ENCODE peak calls at places on chromosomes 7 and 10, in nine cellular contexts. P, H, C, B, I, A, G, L and R are unnamed samples.

GRCh38 chr10:20017961-20018360 is 201.7 kb downstream of the PLXDC2 start:
- DNase-seq in B (no peak), P (no peak), L (no peak), I (no peak), H (peak; percentile 53), A (no peak), G (no peak), C (no peak), R (no peak)

GRCh38 chr10:88006261-88006660 is 142.8 kb downstream of the PTEN start:
- DNase-seq in B (no peak), P (no peak), L (no peak), A (no peak), C (no peak), G (no peak), I (no peak), H (no peak), R (no peak)

GRCh38 chr10:7819126-7819470 is 793 bp downstream of the TAF3 start:
- DNase-seq in P (no peak), I (no peak), G (peak; percentile 80), L (no peak), B (peak; percentile 20), C (no peak), A (peak; percentile 35), H (peak; percentile 41), R (peak; percentile 52)

GRCh38 chr10:73916761-73917470 is 6.0 kb downstream of the PLAU start:
- DNase-seq in A (no peak), G (no peak), C (no peak), L (no peak), I (no peak), P (no peak), B (no peak), H (peak; percentile 79), R (no peak)

GRCh38 chr10:18273039-18273438 is 132.8 kb downstream of the CACNB2 start:
- DNase-seq in A (no peak), I (no peak), B (no peak), C (no peak), H (no peak), L (no peak), P (no peak), G (no peak), R (no peak)

GRCh38 chr10:107487284-107487683 is 322.8 kb upstream of the SORCS1 start:
- DNase-seq in A (no peak), I (no peak), L (no peak), G (no peak), B (no peak), C (no peak), H (peak; percentile 6), P (no peak), R (no peak)

GRCh38 chr7:73829505-73829904 is 1.3 kb upstream of the CLDN4 start:
- DNase-seq in H (no peak), A (no peak), G (no peak), L (no peak), I (no peak), C (no peak), B (no peak), P (no peak), R (no peak)

GRCh38 chr7:133429371-133429770 is 176.5 kb downstream of the EXOC4 start:
- DNase-seq in B (no peak), C (no peak), L (no peak), G (no peak), I (no peak), A (no peak), H (peak; percentile 54), P (no peak), R (peak; percentile 15)

GRCh38 chr7:151895695-151896485 is 19.0 kb upstream of the PRKAG2 start:
- DNase-seq in A (no peak), B (no peak), I (no peak), H (peak; percentile 37), G (peak; percentile 91), L (no peak), C (no peak), P (no peak), R (no peak)

GRCh38 chr10:47173929-47174442 is 126.0 kb upstream of the GDF10 start:
- DNase-seq in G (no peak), P (no peak), C (no peak), B (no peak), H (no peak), A (no peak), I (no peak), L (no peak), R (no peak)

GRCh38 chr7:139798892-139799291 is 21.1 kb upstream of the HIPK2 start:
- DNase-seq in G (no peak), H (no peak), C (no peak), P (no peak), L (no peak), A (no peak), B (no peak), I (no peak), R (no peak)

GRCh38 chr7:149261321-149261828 is 621 bp upstream of the ZNF783 start:
- DNase-seq in C (no peak), P (peak; percentile 1), G (no peak), L (peak; percentile 28), A (peak; percentile 17), H (peak; percentile 74), I (no peak), B (no peak), R (no peak)

GRCh38 chr10:132137111-132138072 is 49.4 kb upstream of the DPYSL4 start:
- DNase-seq in C (no peak), L (no peak), A (no peak), P (no peak), I (no peak), G (peak; percentile 46), H (no peak), B (no peak), R (no peak)

GRCh38 chr7:122622682-122623081 is 76.2 kb downstream of the RNF133 start:
- DNase-seq in H (peak; percentile 3), I (no peak), P (no peak), C (no peak), G (no peak), A (no peak), B (no peak), L (no peak), R (no peak)

GRCh38 chr7:19674266-19674960 is 34.4 kb downstream of the POLR1F start:
- DNase-seq in C (no peak), A (no peak), P (no peak), I (no peak), L (no peak), H (peak; percentile 75), B (no peak), G (no peak), R (no peak)

GRCh38 chr7:154676422-154677073 is 326.4 kb downstream of the PAXIP1 start:
- DNase-seq in I (no peak), A (no peak), L (no peak), H (no peak), G (no peak), B (no peak), C (no peak), P (no peak), R (no peak)

GRCh38 chr10:17793823-17794759 is 15.1 kb upstream of the MRC1 start:
- DNase-seq in P (no peak), I (no peak), A (no peak), B (no peak), H (no peak), G (no peak), C (no peak), L (no peak), R (no peak)